ENCODE peak calls at places on chromosomes 13 and 19, in four cellular contexts. V, C, R and X are unnamed samples. For H3K4me1, the result is how much of the 10 kb centered on the place peaks cover.

GRCh38 chr19:1282588-1283206 is 3.0 kb upstream of the EFNA2 start:
- DNase-seq in V (no peak), C (no peak), R (no peak), X (no peak)

GRCh38 chr13:38376551-38376950 is 26.9 kb downstream of the UFM1 start:
- DNase-seq in V (no peak), C (no peak), R (no peak), X (no peak)

GRCh38 chr13:37657134-37657533 is 58.6 kb upstream of the POSTN start:
- DNase-seq in V (no peak), C (peak), R (no peak), X (peak)

GRCh38 chr19:40687525-40688016 is 2.9 kb downstream of the NUMBL start:
- DNase-seq in V (no peak), C (no peak), R (no peak), X (no peak)

GRCh38 chr19:14407889-14408640 is 11.1 kb downstream of the DDX39A start:
- DNase-seq in V (no peak), C (no peak), R (no peak), X (no peak)

GRCh38 chr19:33219261-33219812 is 6.3 kb downstream of the SLC7A10 start:
- DNase-seq in V (no peak), C (no peak), R (peak), X (no peak)

GRCh38 chr13:62483774-62484173 is 1068.1 kb upstream of the PCDH20 start:
- DNase-seq in V (no peak), C (no peak), R (no peak), X (peak)

GRCh38 chr19:38524994-38525634 is 91.6 kb downstream of the RYR1 start:
- DNase-seq in V (no peak), C (no peak), R (no peak), X (no peak)

GRCh38 chr19:35518313-35518712 is 4.9 kb upstream of the DMKN start:
- DNase-seq in V (no peak), C (peak), R (no peak), X (no peak)

GRCh38 chr13:47005761-47006414 is 109.0 kb upstream of the HTR2A start:
- DNase-seq in V (no peak), C (no peak), R (no peak), X (no peak)

GRCh38 chr13:89066868-89067466 is 1395.8 kb downstream of the SLITRK5 start:
- DNase-seq in V (peak), C (peak), R (peak), X (no peak)

GRCh38 chr13:43933378-43933777 is 53.7 kb downstream of the LACC1 start:
- DNase-seq in V (no peak), C (no peak), R (no peak), X (no peak)

GRCh38 chr19:35247526-35248309 is 1.1 kb upstream of the LSR start:
- DNase-seq in V (peak), C (no peak), R (peak), X (no peak)

GRCh38 chr13:44565881-44566280 is 10.2 kb downstream of the TSC22D1 start:
- DNase-seq in V (no peak), C (no peak), R (no peak), X (no peak)

GRCh38 chr13:66562054-66562453 is 668.1 kb downstream of the PCDH9 start:
- DNase-seq in V (no peak), C (no peak), R (no peak), X (no peak)

GRCh38 chr13:112970552-112971287 is 1.7 kb downstream of the MCF2L start:
- DNase-seq in V (no peak), C (no peak), R (no peak), X (no peak)

GRCh38 chr19:5292843-5293606 is 47.6 kb downstream of the PTPRS start:
- DNase-seq in V (no peak), C (peak), R (peak), X (peak)

GRCh38 chr19:1057185-1057857 is 9.6 kb upstream of the ARHGAP45 start:
- DNase-seq in V (peak), C (peak), R (peak), X (peak)

GRCh38 chr13:20448470-20448869 is 77.2 kb downstream of the CRYL1 start:
- DNase-seq in V (no peak), C (no peak), R (no peak), X (no peak)

GRCh38 chr13:81406639-81407292 is 1065.8 kb upstream of the SPRY2 start:
- DNase-seq in V (no peak), C (no peak), R (no peak), X (no peak)

GRCh38 chr19:51593138-51593890 is 22.2 kb downstream of the ZNF175 start:
- DNase-seq in V (no peak), C (no peak), R (no peak), X (no peak)

GRCh38 chr13:26679411-26679810 is 81.2 kb downstream of the GPR12 start:
- DNase-seq in V (no peak), C (peak), R (no peak), X (no peak)

GRCh38 chr13:53250272-53250875 is 221.8 kb downstream of the OLFM4 start:
- DNase-seq in V (peak), C (peak), R (no peak), X (peak)

GRCh38 chr19:374183-374885 is 29.7 kb upstream of the MIER2 start:
- DNase-seq in V (no peak), C (no peak), R (no peak), X (no peak)

GRCh38 chr19:44757735-44758505 is 9.4 kb downstream of the BCL3 start:
- DNase-seq in V (no peak), C (peak), R (peak), X (peak)

GRCh38 chr13:93534181-93534700 is 307.6 kb downstream of the GPC6 start:
- DNase-seq in V (no peak), C (peak), R (no peak), X (no peak)

GRCh38 chr19:39347332-39348227 is 5.4 kb downstream of the SAMD4B start:
- DNase-seq in V (no peak), C (peak), R (no peak), X (no peak)

GRCh38 chr19:13149628-13150186 is 468 bp downstream of the STX10 start:
- DNase-seq in V (peak), C (peak), R (peak), X (peak)

GRCh38 chr13:43475135-43475534 is 311.6 kb downstream of the ENOX1 start:
- DNase-seq in V (no peak), C (no peak), R (no peak), X (no peak)

GRCh38 chr13:51453959-51454703 is 1.3 kb upstream of the INTS6 start:
- DNase-seq in V (peak), C (peak), R (no peak), X (peak)
- H2AFZ ChIP-seq in V (peak), C (no peak), R (no peak), X (peak)

GRCh38 chr19:8449830-8450229 is 5.1 kb downstream of the HNRNPM start:
- DNase-seq in V (no peak), C (no peak), R (peak), X (no peak)
- H3K4me1 ChIP-seq in V (under half), C (under half), R (under half), X (under half)

DNA sequence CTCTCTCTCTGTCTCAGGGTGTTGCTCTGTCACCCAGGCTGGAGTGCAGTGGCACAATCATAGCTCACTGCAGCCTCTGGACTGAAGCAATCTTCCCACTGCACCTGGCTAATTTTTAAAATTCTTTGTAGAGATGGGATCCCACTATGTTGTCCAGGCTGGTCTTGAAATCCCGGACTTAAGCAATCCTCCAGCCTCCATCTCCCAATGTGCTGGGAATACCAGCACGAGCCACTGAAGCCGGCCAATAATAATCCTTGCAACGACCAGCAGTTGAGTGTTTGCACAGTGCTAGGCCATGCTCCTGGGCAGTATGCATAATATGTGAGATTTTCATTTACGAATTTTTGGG is 640 bp upstream of the EPOR start:
- DNase-seq in V (no peak), C (no peak), R (no peak), X (no peak)
- H3K27ac ChIP-seq in V (no peak), C (no peak), R (no peak), X (no peak)

GRCh38 chr13:74774252-74774651 is 640.0 kb upstream of the KLF12 start:
- DNase-seq in V (no peak), C (no peak), R (no peak), X (no peak)
- H2AFZ ChIP-seq in V (no peak), C (no peak), R (no peak), X (no peak)